ENCODE peak calls at places on chromosomes 12 and 14, in five cellular contexts. V, F, J, L and A are unnamed samples. For H4K20me1, H3K4me1 and H3K79me2, the result is how much of the 10 kb centered on the place peaks cover.

GRCh38 chr12:100706029-100706428 is 88.5 kb upstream of the ANO4 start:
- DNase-seq in L (no peak), V (peak), J (peak), F (no peak), A (peak)

GRCh38 chr14:49971156-49972141 is 78.6 kb downstream of the ARF6 start:
- DNase-seq in F (no peak), J (no peak), L (no peak), V (no peak), A (peak)

GRCh38 chr12:112283541-112283940 is 98.7 kb downstream of the HECTD4 start:
- DNase-seq in F (no peak), L (no peak), J (no peak), V (peak), A (no peak)

GRCh38 chr14:64940336-64940910 is 2.1 kb downstream of the GPX2 start:
- DNase-seq in J (no peak), L (no peak), V (no peak), F (no peak), A (no peak)

GRCh38 chr12:107404981-107405380 is 280.6 kb upstream of the PWP1 start:
- DNase-seq in L (peak), F (peak), V (peak), J (peak), A (peak)

GRCh38 chr12:108430245-108430644 is 84.8 kb upstream of the FICD start:
- DNase-seq in F (no peak), J (peak), V (no peak), L (no peak), A (no peak)

GRCh38 chr12:21551811-21552469 is 25.8 kb downstream of the SPX start:
- DNase-seq in L (no peak), V (no peak), F (no peak), J (no peak), A (no peak)

GRCh38 chr14:103488960-103489359 is 33.7 kb downstream of the CKB start:
- DNase-seq in V (peak), L (no peak), J (peak), F (no peak), A (no peak)

GRCh38 chr12:5050542-5050941 is 6.9 kb downstream of the KCNA5 start:
- DNase-seq in V (no peak), J (no peak), F (no peak), L (no peak), A (no peak)

GRCh38 chr14:50447491-50447890 is 50.8 kb upstream of the CDKL1 start:
- DNase-seq in L (no peak), V (peak), J (peak), F (no peak), A (peak)

GRCh38 chr12:93990832-93991748 is 157.3 kb upstream of the PLXNC1 start:
- DNase-seq in F (peak), L (peak), J (peak), V (peak), A (no peak)

GRCh38 chr14:84036863-84037262 is 1493.1 kb upstream of the FLRT2 start:
- DNase-seq in F (no peak), V (peak), L (no peak), J (no peak), A (peak)

GRCh38 chr14:90193925-90194324 is 62.4 kb upstream of the PSMC1 start:
- DNase-seq in L (peak), J (no peak), F (peak), V (no peak), A (no peak)

GRCh38 chr14:31270196-31270772 is 62.7 kb upstream of the HECTD1 start:
- DNase-seq in L (peak), F (peak), J (peak), V (no peak), A (no peak)

GRCh38 chr12:112891093-112892024 is 15.4 kb upstream of the OAS1 start:
- DNase-seq in L (no peak), F (no peak), V (no peak), J (no peak), A (no peak)

GRCh38 chr12:82366182-82366581 is 7.9 kb downstream of the METTL25 start:
- DNase-seq in J (peak), F (no peak), V (no peak), L (peak), A (no peak)

GRCh38 chr14:69763761-69764510 is 3.0 kb upstream of the SRSF5 start:
- DNase-seq in V (no peak), L (no peak), J (no peak), F (no peak), A (no peak)

GRCh38 chr12:19239616-19240234 is 110.2 kb downstream of the PLEKHA5 start:
- DNase-seq in J (peak), V (peak), L (no peak), F (no peak), A (peak)

GRCh38 chr14:49926803-49927202 is 33.9 kb downstream of the ARF6 start:
- DNase-seq in V (no peak), J (no peak), L (no peak), F (no peak), A (peak)

GRCh38 chr14:90905531-90905930 is 89.3 kb upstream of the TTC7B start:
- DNase-seq in L (no peak), V (no peak), J (no peak), F (no peak), A (no peak)

GRCh38 chr12:40947812-40948211 is 240.3 kb upstream of the PDZRN4 start:
- DNase-seq in J (no peak), F (no peak), V (no peak), L (no peak), A (no peak)

GRCh38 chr12:4274960-4275868 is 1.7 kb downstream of the CCND2 start:
- DNase-seq in V (no peak), J (peak), L (peak), F (no peak), A (no peak)

GRCh38 chr14:64081174-64081746 is 212.9 kb downstream of the ESR2 start:
- DNase-seq in J (peak), L (no peak), F (no peak), V (no peak), A (peak)

GRCh38 chr14:68285421-68286179 is 466.0 kb downstream of the RAD51B start:
- DNase-seq in J (peak), L (no peak), F (no peak), V (no peak), A (no peak)

GRCh38 chr12:93245543-93245942 is 132.2 kb upstream of the NUDT4 start:
- DNase-seq in L (no peak), J (no peak), F (no peak), V (no peak), A (no peak)

GRCh38 chr12:104866286-104866685 is 91.8 kb downstream of the SLC41A2 start:
- DNase-seq in L (no peak), J (peak), V (peak), F (no peak), A (no peak)

GRCh38 chr12:55736780-55737580 is 5.9 kb upstream of the GDF11 start:
- DNase-seq in V (no peak), F (peak), L (peak), J (peak), A (peak)

GRCh38 chr14:53062856-53063255 is 90.3 kb downstream of the DDHD1 start:
- DNase-seq in V (peak), J (peak), F (no peak), L (no peak), A (no peak)

GRCh38 chr12:106118-106561 is 39.6 kb downstream of the IQSEC3 start:
- DNase-seq in L (peak), V (no peak), F (peak), J (peak), A (no peak)

GRCh38 chr14:70665448-70666363 is 24.0 kb downstream of the TTC9 start:
- DNase-seq in L (no peak), F (no peak), V (no peak), J (peak), A (peak)

GRCh38 chr14:69059658-69060648 is 80.9 kb upstream of the ACTN1 start:
- DNase-seq in L (no peak), V (peak), F (no peak), J (peak), A (peak)

GRCh38 chr12:23771230-23771949 is 178.1 kb downstream of the SOX5 start:
- DNase-seq in L (no peak), F (peak), J (no peak), V (peak), A (no peak)

GRCh38 chr14:77682158-77682553 is 25.7 kb downstream of the ALKBH1 start:
- DNase-seq in F (peak), J (peak), V (peak), L (no peak), A (peak)

GRCh38 chr14:25350802-25351201 is 300.9 kb upstream of the STXBP6 start:
- DNase-seq in L (no peak), J (peak), F (no peak), V (no peak), A (no peak)

GRCh38 chr14:52683985-52684520 is 11.3 kb downstream of the ERO1A start:
- DNase-seq in J (no peak), L (no peak), F (no peak), V (no peak), A (no peak)

GRCh38 chr12:94230357-94230905 is 82.1 kb downstream of the PLXNC1 start:
- DNase-seq in V (no peak), L (no peak), J (no peak), F (peak), A (no peak)

GRCh38 chr12:34217660-34218059 is 195.4 kb downstream of the ALG10 start:
- DNase-seq in L (no peak), F (no peak), J (no peak), V (no peak), A (no peak)

GRCh38 chr12:89314060-89314761 is 38.1 kb downstream of the DUSP6 start:
- DNase-seq in V (no peak), F (no peak), L (no peak), J (no peak), A (no peak)
- H4K20me1 ChIP-seq in V (under half), F (under half), L (under half), J (under half), A (under half)

GRCh38 chr14:99730876-99731351 is 46.8 kb downstream of the CYP46A1 start:
- DNase-seq in F (no peak), L (no peak), J (no peak), V (no peak), A (no peak)

GRCh38 chr14:99729991-99730875 is 46.1 kb downstream of the CYP46A1 start:
- DNase-seq in F (peak), J (peak), V (no peak), L (peak), A (peak)

GRCh38 chr14:99733221-99733550 is 49.1 kb downstream of the CYP46A1 start:
- DNase-seq in L (no peak), J (no peak), F (no peak), V (no peak), A (no peak)

GRCh38 chr14:99732436-99733220 is 48.5 kb downstream of the CYP46A1 start:
- DNase-seq in F (no peak), V (no peak), J (no peak), L (no peak), A (no peak)

GRCh38 chr14:99731536-99732435 is 47.7 kb downstream of the CYP46A1 start:
- DNase-seq in F (no peak), L (no peak), V (no peak), J (no peak), A (no peak)
- H3K4me1 ChIP-seq in F (under half), L (under half), V (under half), J (under half), A (under half)

GRCh38 chr12:63977441-63977840 is 132.9 kb downstream of the SRGAP1 start:
- DNase-seq in J (no peak), V (no peak), L (no peak), F (no peak), A (peak)
- H3K79me2 ChIP-seq in J (half or more), V (under half), L (under half), F (under half), A (half or more)

GRCh38 chr12:69265205-69265604 is 25.8 kb downstream of the CPSF6 start:
- DNase-seq in L (no peak), J (no peak), F (no peak), V (no peak), A (no peak)
- H4K20me1 ChIP-seq in L (under half), J (under half), F (under half), V (under half), A (under half)

GRCh38 chr12:47822386-47822785 is 2.7 kb upstream of the HDAC7 start:
- DNase-seq in J (no peak), V (no peak), L (no peak), F (no peak), A (no peak)

GRCh38 chr12:47824198-47824597 is 4.5 kb upstream of the HDAC7 start:
- DNase-seq in J (no peak), F (no peak), V (no peak), L (no peak), A (no peak)

GRCh38 chr12:47822863-47823262 is 3.2 kb upstream of the HDAC7 start:
- DNase-seq in J (no peak), F (no peak), V (no peak), L (no peak), A (peak)

GRCh38 chr12:47824629-47825028 is 4.9 kb upstream of the HDAC7 start:
- DNase-seq in J (no peak), F (no peak), V (no peak), L (no peak), A (no peak)

GRCh38 chr12:47823422-47824086 is 3.9 kb upstream of the HDAC7 start:
- DNase-seq in J (peak), V (no peak), F (no peak), L (no peak), A (no peak)
- H3K4me1 ChIP-seq in J (half or more), V (under half), F (under half), L (under half), A (half or more)

GRCh38 chr14:23067847-23068791 is 10.8 kb upstream of the CDH24 start:
- DNase-seq in F (no peak), V (no peak), L (no peak), J (peak), A (no peak)

GRCh38 chr14:23066368-23066767 is 9.0 kb upstream of the CDH24 start:
- DNase-seq in L (no peak), V (no peak), F (no peak), J (no peak), A (no peak)

GRCh38 chr14:23068792-23069412 is 11.6 kb upstream of the CDH24 start:
- DNase-seq in V (peak), J (peak), L (peak), F (peak), A (peak)

GRCh38 chr14:23069413-23069806 is 12.1 kb upstream of the CDH24 start:
- DNase-seq in V (no peak), L (no peak), F (no peak), J (no peak), A (no peak)

DNA sequence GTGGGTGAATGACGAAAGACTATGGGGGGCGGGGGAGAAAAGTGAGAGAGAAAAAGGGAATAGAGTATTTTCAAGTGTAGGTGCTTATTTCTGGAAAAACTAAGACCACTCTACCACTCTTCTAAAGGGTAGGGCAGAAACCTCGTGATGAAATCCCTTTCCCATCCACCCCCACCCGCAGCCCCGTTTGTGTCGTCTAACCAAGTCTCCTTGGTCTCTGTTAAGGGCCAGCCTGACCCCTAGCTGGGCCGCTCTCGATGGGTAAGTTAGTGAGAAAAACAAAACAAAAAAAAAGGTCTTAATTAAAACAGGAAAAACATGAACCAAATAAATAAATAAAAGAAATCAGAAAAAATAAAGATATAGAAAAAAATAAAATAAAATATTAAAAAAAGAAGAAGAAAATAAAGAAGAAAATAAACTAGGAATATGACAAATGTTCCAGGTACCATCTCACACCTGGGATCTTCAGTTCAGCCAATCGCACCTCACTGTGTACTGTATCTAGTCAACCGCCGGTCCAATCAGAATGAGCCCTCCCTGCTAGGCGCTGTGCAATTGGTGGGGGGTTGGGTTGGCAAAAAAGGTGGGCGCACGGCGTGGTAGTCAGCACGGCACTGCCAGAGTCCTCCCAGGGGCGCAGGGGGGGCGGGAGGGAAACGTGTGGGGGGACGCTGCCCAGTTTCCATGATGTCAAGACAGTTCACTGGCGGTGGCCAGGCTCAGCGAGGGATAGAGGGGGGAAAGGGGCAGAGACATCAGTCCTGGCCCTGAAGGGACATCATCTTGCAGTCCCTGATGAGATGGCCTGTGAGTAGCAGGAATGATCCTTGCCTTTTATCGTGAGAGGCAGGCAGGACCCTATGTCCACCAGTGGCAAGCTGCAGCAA is 9.8 kb upstream of the CDH24 start:
- DNase-seq in F (no peak), V (no peak), L (no peak), J (no peak), A (no peak)
- H3K79me2 ChIP-seq in F (under half), V (half or more), L (half or more), J (half or more), A (half or more)